ENCODE peak calls at places on chromosomes 7 and 10, in seven cellular contexts. K is dorsolateral prefrontal cortex, N is transverse colon, C is WERI-Rb-1, A is HL-60, P is RWPE1, B is A549. Y is an unnamed sample.

GRCh38 chr7:77258014-77258413 is 58.4 kb upstream of the FGL2 start:
- DNase-seq in N (no peak), C (peak), A (peak), P (no peak), B (no peak), K (no peak), Y (no peak)

GRCh38 chr7:20064974-20065862 is 152.0 kb downstream of the MACC1 start:
- DNase-seq in K (no peak), C (no peak), B (peak), A (no peak), P (no peak), N (no peak), Y (peak)

GRCh38 chr7:123865517-123866117 is 20.6 kb downstream of the HYAL4 start:
- DNase-seq in K (no peak), B (peak), P (peak), C (peak), A (peak), N (peak), Y (peak)

GRCh38 chr7:155425011-155425340 is 33.0 kb upstream of the EN2 start:
- DNase-seq in C (no peak), A (no peak), P (no peak), B (no peak), N (no peak), K (no peak), Y (no peak)

GRCh38 chr7:473870-474604 is 45.6 kb downstream of the PDGFA start:
- DNase-seq in N (no peak), P (no peak), B (no peak), C (no peak), A (no peak), K (peak), Y (no peak)

GRCh38 chr10:86287966-86288579 is 78.5 kb downstream of the GRID1 start:
- DNase-seq in N (no peak), K (no peak), A (no peak), C (peak), B (no peak), P (no peak), Y (peak)

GRCh38 chr7:49631071-49631826 is 142.2 kb upstream of the VWC2 start:
- DNase-seq in K (no peak), A (no peak), C (no peak), B (no peak), P (no peak), N (no peak), Y (no peak)

GRCh38 chr7:87413029-87413428 is 62.5 kb downstream of the ABCB4 start:
- DNase-seq in C (no peak), P (no peak), B (no peak), N (no peak), A (no peak), K (no peak), Y (no peak)

GRCh38 chr10:28761084-28761875 is 84.0 kb downstream of the BAMBI start:
- DNase-seq in K (no peak), B (no peak), C (no peak), P (no peak), N (no peak), A (no peak), Y (no peak)

GRCh38 chr10:113303747-113304146 is 249.1 kb upstream of the HABP2 start:
- DNase-seq in P (no peak), B (no peak), K (no peak), A (peak), C (no peak), N (no peak), Y (no peak)

GRCh38 chr10:87590705-87591588 is 68.7 kb upstream of the PAPSS2 start:
- DNase-seq in B (peak), C (no peak), P (no peak), K (no peak), N (no peak), A (no peak), Y (no peak)

GRCh38 chr7:75559355-75559986 is 67.4 kb downstream of the SPDYE5 start:
- DNase-seq in C (peak), A (no peak), B (no peak), K (peak), P (no peak), N (no peak), Y (peak)

GRCh38 chr10:76337641-76338040 is 906.2 kb downstream of the LRMDA start:
- DNase-seq in P (no peak), A (no peak), C (no peak), B (no peak), K (no peak), N (no peak), Y (no peak)

GRCh38 chr7:156640949-156641485 is 443 bp downstream of the RNF32 start:
- DNase-seq in C (no peak), N (peak), P (peak), B (peak), A (no peak), K (no peak), Y (no peak)

GRCh38 chr10:69345402-69345801 is 67.1 kb downstream of the HK1 start:
- DNase-seq in K (no peak), A (no peak), C (peak), P (no peak), N (no peak), B (no peak), Y (no peak)

GRCh38 chr7:25712500-25712899 is 439.5 kb upstream of the NFE2L3 start:
- DNase-seq in A (no peak), P (no peak), K (no peak), C (no peak), N (no peak), B (no peak), Y (no peak)

GRCh38 chr10:77409697-77410471 is 227.7 kb downstream of the KCNMA1 start:
- DNase-seq in B (no peak), N (peak), P (no peak), C (peak), K (no peak), A (no peak), Y (no peak)

GRCh38 chr7:134440476-134440875 is 18.4 kb downstream of the AKR1B1 start:
- DNase-seq in B (no peak), P (no peak), C (no peak), A (no peak), K (no peak), N (no peak), Y (no peak)

GRCh38 chr7:151251926-151252835 is 3.7 kb upstream of the SMARCD3 start:
- DNase-seq in K (peak), A (no peak), C (peak), B (peak), P (peak), N (peak), Y (peak)

DNA sequence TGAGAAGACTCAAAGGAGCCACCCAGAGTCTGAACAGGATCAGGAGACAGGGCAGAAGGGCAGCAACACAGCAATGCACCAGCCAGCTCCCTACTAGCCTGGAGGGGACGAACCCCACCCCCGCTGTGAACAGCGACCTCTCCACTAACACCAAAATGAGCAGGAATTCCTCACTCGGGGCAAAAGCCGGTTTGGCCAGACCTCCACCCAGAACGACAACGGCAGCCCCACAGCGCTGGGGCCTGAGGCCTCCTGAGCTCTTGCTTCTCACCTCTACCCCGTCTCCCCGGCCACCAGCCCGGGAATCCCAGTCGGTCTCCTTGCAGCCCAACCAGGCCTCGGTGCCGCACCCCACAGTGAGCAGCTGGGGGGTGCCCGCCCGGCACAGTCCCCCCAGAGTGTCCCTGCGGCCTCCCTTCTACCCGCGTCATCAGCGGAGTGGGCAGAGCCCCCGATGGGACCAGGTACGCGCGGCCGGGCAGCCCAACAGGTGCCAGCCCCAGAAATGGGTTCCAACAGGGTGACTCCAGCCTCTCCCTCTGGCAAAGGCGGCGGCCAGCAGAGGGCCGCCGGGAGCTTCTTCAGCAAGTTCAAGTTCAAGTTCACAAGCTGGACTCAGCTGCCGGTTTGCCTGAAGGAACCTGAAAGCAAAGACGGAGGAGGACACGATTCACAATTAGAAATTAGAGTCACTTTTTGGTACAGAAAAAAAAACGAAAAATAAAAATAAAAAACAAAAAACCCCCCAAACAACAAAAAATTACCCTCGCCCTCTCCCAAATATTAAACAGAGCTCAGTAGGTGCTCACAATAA is 129.0 kb downstream of the MARCHF5 start:
- DNase-seq in N (peak), B (no peak), P (no peak), K (no peak), A (no peak), C (no peak), Y (peak)
- TF ChIP-seq CTCF in N (peak), B (no peak), P (no peak), K (peak), A (no peak), C (no peak), Y (no peak)

GRCh38 chr10:103238506-103239252 is 7.0 kb upstream of the RPEL1 start:
- DNase-seq in N (peak), A (no peak), C (peak), K (no peak), P (peak), B (peak), Y (no peak)
- TF ChIP-seq CTCF in N (no peak), A (no peak), C (peak), K (no peak), P (no peak), B (peak), Y (no peak)

GRCh38 chr7:149883452-149883861 is 9.7 kb downstream of the ATP6V0E2 start:
- DNase-seq in P (peak), A (no peak), B (peak), C (peak), N (peak), K (peak), Y (peak)
- TF ChIP-seq CTCF in P (peak), A (peak), B (peak), C (peak), N (peak), K (peak), Y (peak)

GRCh38 chr10:61271127-61271780 is 181.9 kb downstream of the TMEM26 start:
- DNase-seq in A (no peak), C (no peak), K (no peak), B (peak), N (no peak), P (peak), Y (no peak)
- TF ChIP-seq CTCF in A (no peak), C (no peak), K (no peak), B (peak), N (no peak), P (no peak), Y (no peak)

DNA sequence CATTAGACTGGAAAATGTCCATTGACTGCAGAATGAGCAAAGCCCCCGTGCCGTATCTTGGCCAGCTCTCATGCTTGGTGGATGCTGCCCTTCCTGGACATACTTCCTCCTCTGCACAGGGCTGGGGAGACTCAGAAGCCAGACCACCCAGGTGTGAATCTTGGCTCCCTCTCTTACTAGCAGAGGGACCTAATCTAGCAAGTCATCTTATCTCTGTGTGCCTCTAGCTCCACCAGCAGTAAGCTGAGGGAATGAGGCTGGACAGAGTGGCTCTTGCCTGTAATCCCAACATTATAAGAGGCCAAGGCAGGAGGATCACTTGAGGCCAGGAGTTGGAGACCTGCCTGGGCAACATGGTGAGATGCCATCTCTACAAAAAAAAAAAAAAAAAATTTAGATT is 173.8 kb upstream of the GHITM start:
- DNase-seq in A (no peak), B (no peak), C (no peak), N (no peak), K (no peak), P (no peak), Y (no peak)
- TF ChIP-seq CTCF in A (no peak), B (no peak), C (peak), N (no peak), K (no peak), P (no peak), Y (no peak)

GRCh38 chr10:95208702-95209391 is 14.8 kb downstream of the ACSM6 start:
- DNase-seq in P (peak), B (no peak), C (no peak), A (no peak), N (no peak), K (no peak), Y (no peak)
- TF ChIP-seq CTCF in P (peak), B (peak), C (no peak), A (no peak), N (no peak), K (no peak), Y (no peak)

GRCh38 chr7:50771120-50772002 is 11.3 kb downstream of the GRB10 start:
- DNase-seq in N (no peak), B (no peak), P (no peak), K (no peak), C (no peak), A (no peak), Y (peak)

GRCh38 chr7:50775826-50776225 is 6.9 kb downstream of the GRB10 start:
- DNase-seq in B (no peak), A (no peak), K (no peak), P (no peak), C (peak), N (no peak), Y (no peak)

GRCh38 chr7:50778189-50778588 is 4.5 kb downstream of the GRB10 start:
- DNase-seq in C (no peak), B (no peak), P (no peak), K (no peak), A (no peak), N (no peak), Y (no peak)

GRCh38 chr7:50775231-50775630 is 7.5 kb downstream of the GRB10 start:
- DNase-seq in A (no peak), N (no peak), C (no peak), B (no peak), K (no peak), P (no peak), Y (no peak)

GRCh38 chr7:50774299-50774698 is 8.4 kb downstream of the GRB10 start:
- DNase-seq in C (no peak), K (no peak), P (no peak), B (no peak), A (no peak), N (no peak), Y (no peak)
- TF ChIP-seq CTCF in C (no peak), K (no peak), P (no peak), B (no peak), A (no peak), N (no peak), Y (no peak)

DNA sequence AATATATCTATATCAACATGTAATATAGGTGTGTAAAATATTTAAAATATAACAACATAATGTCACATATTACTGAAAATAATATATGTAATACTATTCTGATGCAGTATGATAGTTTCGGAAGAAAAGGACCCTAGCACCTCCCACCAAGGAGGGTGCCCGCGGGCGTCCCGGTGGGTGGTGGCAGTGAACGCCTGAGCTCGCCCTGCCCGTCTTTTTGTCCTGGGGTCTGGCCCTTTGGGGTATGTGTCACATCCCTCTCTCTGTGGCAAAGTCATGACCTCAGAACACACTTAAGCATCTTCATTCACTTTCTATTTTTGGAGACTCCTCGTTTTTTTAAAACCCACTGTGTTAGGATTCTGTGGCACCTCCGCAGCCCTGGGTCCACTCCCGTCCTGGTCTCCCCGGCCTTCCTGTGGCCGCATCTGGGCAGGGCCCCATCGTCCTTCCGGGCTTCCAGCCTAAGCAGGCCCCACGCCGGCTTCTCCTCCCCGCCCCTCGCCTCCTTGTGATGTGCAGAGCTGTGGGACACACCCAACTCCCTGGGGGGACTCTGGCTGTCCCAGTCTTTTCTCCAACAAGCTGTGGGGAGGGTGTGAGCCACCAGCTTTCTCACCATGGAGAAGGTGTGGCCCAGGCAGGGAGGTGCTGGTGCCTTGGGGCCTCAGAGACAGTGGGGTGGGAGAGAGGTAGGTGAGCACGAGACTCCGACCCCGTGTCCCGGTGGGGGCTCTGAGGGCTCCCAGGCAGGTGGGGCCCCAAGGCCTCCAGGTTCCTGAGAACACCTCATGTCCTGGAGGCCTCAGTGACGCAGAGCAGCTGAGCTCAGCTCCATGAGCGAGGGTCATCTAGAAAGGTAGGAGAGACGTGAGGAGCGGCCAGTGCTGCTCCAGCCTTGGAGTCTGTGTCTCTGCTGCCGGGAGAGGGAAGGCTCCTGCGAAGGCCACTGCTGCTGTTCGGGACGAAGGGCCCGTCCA is 16.5 kb downstream of the PWWP2B start:
- DNase-seq in N (no peak), B (no peak), K (no peak), A (no peak), P (no peak), C (no peak), Y (no peak)
- TF ChIP-seq CTCF in N (no peak), B (no peak), K (no peak), A (no peak), P (no peak), C (no peak), Y (no peak)

DNA sequence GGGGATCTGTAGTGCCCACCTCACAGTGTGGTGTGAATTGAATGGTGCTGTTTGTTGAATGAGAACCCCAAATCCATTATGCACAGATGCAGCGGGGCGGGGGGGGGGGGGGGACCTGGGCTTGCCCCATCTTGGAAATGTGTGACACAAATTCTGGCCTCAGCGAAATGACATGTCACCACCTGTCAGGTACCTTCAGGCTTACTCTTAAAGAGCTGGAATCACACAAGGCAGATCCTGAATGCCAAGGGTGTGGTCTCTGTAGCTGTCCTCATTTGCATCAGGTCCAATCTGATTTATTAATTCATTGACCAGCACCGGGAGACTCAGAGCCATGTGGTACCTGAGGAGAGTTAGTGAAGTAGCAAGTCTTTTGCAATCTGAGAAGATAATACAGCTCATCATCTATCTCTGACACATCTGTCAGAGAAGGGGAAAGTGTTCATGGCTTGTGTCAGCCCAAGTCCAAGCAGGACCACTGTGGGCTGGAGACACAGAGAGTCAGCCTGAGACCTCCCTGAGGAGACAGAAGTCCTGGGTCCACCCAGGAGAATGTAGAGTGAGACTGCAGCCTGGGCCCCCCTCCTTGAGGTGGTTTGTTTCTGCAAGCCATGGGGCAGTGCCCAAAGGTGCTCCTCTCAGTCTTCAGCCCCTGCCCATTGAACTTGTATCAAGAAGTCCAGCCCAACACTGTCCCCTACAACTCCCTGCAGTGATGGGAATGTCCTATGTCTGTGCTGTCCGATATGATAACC is 46.7 kb downstream of the ADCYAP1R1 start:
- DNase-seq in B (no peak), K (no peak), A (no peak), P (no peak), N (no peak), C (no peak), Y (no peak)
- TF ChIP-seq CTCF in B (no peak), K (no peak), A (no peak), P (no peak), N (no peak), C (no peak), Y (no peak)

GRCh38 chr7:128065872-128066271 is 34.6 kb upstream of the LRRC4 start:
- DNase-seq in C (no peak), N (peak), P (no peak), B (no peak), A (no peak), K (no peak), Y (no peak)

GRCh38 chr7:128067983-128068382 is 36.7 kb upstream of the LRRC4 start:
- DNase-seq in K (no peak), N (no peak), C (no peak), B (no peak), A (no peak), P (no peak), Y (no peak)

GRCh38 chr7:128069367-128070364 is 38.4 kb upstream of the LRRC4 start:
- DNase-seq in N (no peak), C (no peak), A (no peak), P (no peak), B (no peak), K (no peak), Y (no peak)

GRCh38 chr7:128068785-128069184 is 37.5 kb upstream of the LRRC4 start:
- DNase-seq in B (no peak), A (no peak), K (no peak), N (no peak), C (no peak), P (no peak), Y (no peak)

GRCh38 chr7:128066858-128067257 is 35.6 kb upstream of the LRRC4 start:
- DNase-seq in A (no peak), C (no peak), B (no peak), N (no peak), K (no peak), P (no peak), Y (no peak)
- TF ChIP-seq CTCF in A (no peak), C (no peak), B (no peak), N (no peak), K (no peak), P (no peak), Y (no peak)